ENCODE peak calls at places on chromosome 10, in four cellular contexts. U is fibroblast of lung, J is heart left ventricle, K is cardiac muscle cell. B is an unnamed sample.

GRCh38 chr10:97328646-97329453 is 5.7 kb downstream of the FRAT2 start:
- DNase-seq in K (no peak), U (no peak), J (no peak), B (no peak)

GRCh38 chr10:114030140-114030539 is 13.5 kb upstream of the ADRB1 start:
- DNase-seq in U (no peak), K (no peak), J (no peak), B (no peak)

GRCh38 chr10:92553959-92554358 is 19.9 kb downstream of the IDE start:
- DNase-seq in J (no peak), U (no peak), K (no peak), B (no peak)

GRCh38 chr10:131571845-131572244 is 260.3 kb upstream of the TCERG1L start:
- DNase-seq in U (no peak), J (no peak), K (no peak), B (no peak)

GRCh38 chr10:4267084-4267774 is 482.2 kb upstream of the KLF6 start:
- DNase-seq in K (peak), U (peak), J (no peak), B (no peak)

GRCh38 chr10:8055420-8056349 is 1.2 kb downstream of the GATA3 start:
- DNase-seq in J (no peak), U (no peak), K (no peak), B (no peak)

GRCh38 chr10:5199398-5199797 is 2.8 kb downstream of the AKR1C4 start:
- DNase-seq in K (no peak), J (no peak), U (no peak), B (no peak)

GRCh38 chr10:124565565-124566221 is 104.1 kb downstream of the LHPP start:
- DNase-seq in J (no peak), U (peak), K (peak), B (peak)

GRCh38 chr10:7085913-7086589 is 324.8 kb downstream of the SFMBT2 start:
- DNase-seq in J (no peak), U (peak), K (peak), B (no peak)

GRCh38 chr10:72086466-72087391 is 1.6 kb downstream of the SPOCK2 start:
- DNase-seq in K (no peak), J (peak), U (no peak), B (peak)

GRCh38 chr10:122461367-122461728 is at the start of gene HTRA1:
- DNase-seq in K (peak), U (peak), J (peak), B (peak)

GRCh38 chr10:123986736-123987135 is 95.1 kb upstream of the CPXM2 start:
- DNase-seq in K (no peak), U (no peak), J (no peak), B (no peak)

GRCh38 chr10:58177362-58177947 is 90.2 kb downstream of the IPMK start:
- DNase-seq in J (no peak), U (peak), K (peak), B (no peak)

GRCh38 chr10:74164641-74165529 is 13.9 kb downstream of the ADK start:
- DNase-seq in U (peak), J (no peak), K (no peak), B (no peak)

GRCh38 chr10:515674-516073 is 173.8 kb downstream of the DIP2C start:
- DNase-seq in J (no peak), K (no peak), U (no peak), B (peak)

GRCh38 chr10:15563161-15563715 is 156.5 kb downstream of the ITGA8 start:
- DNase-seq in J (no peak), U (no peak), K (no peak), B (no peak)

GRCh38 chr10:28922127-28922526 is 244.8 kb downstream of the BAMBI start:
- DNase-seq in J (no peak), K (peak), U (no peak), B (no peak)

GRCh38 chr10:17059197-17059688 is 70.4 kb downstream of the CUBN start:
- DNase-seq in J (no peak), U (peak), K (peak), B (no peak)

GRCh38 chr10:32017044-32017443 is 39.2 kb downstream of the KIF5B start:
- DNase-seq in U (no peak), K (no peak), J (no peak), B (no peak)
- TF ChIP-seq CTCF in U (no peak), K (no peak), J (no peak), B (no peak)

GRCh38 chr10:43173120-43173519 is 34.9 kb downstream of the CSGALNACT2 start:
- DNase-seq in J (no peak), K (no peak), U (no peak), B (no peak)

GRCh38 chr10:43166879-43167490 is 28.7 kb downstream of the CSGALNACT2 start:
- DNase-seq in U (no peak), J (no peak), K (no peak), B (no peak)

GRCh38 chr10:43172645-43173044 is 34.4 kb downstream of the CSGALNACT2 start:
- DNase-seq in U (no peak), K (no peak), J (no peak), B (no peak)

GRCh38 chr10:43166207-43166878 is 28.1 kb downstream of the CSGALNACT2 start:
- DNase-seq in K (no peak), J (no peak), U (no peak), B (no peak)

GRCh38 chr10:43170491-43170890 is 32.2 kb downstream of the CSGALNACT2 start:
- DNase-seq in J (no peak), U (peak), K (peak), B (no peak)
- H3K27ac ChIP-seq in J (no peak), U (no peak), K (no peak), B (no peak)

DNA sequence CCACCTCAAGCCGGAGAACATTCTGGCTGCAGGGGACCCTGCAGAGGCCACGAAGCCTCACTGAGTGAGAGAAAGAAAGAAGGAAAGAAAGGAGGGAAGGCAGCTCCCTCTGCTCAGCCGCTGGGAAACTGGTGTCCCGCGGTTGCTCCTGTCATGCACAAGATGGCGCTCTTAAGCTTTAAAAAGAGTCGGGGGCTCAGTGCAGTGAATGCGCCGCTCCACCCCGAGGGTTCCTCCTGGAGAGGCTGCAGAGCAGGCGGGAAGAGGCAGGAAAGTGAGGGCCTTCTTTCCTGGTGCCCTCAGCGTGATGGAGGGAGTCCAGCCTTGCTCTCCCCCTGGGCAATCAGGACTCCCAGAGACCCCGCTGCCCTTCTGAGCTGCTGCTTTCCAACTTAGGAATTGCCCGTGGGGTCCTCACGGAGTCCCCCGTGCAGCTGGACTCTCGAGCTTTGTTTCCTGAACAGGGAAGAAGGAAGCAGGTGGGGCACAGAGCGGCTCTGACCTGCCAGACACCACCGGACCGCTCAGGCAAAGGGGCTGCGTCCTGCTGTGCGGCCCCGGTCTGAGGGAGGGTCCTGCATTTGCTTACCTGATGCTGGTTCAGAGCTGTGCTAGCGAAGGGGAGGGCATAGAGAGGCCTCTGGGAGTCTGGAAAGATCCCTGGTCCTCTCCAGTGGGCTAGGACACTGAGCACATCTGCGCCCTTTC is 141.9 kb upstream of the MKI67 start:
- DNase-seq in K (peak), J (no peak), U (peak), B (no peak)
- TF ChIP-seq CTCF in K (peak), J (peak), U (no peak), B (no peak)

GRCh38 chr10:12444981-12445700 is 95.8 kb downstream of the CAMK1D start:
- DNase-seq in J (no peak), K (no peak), U (no peak), B (no peak)
- H3K27ac ChIP-seq in J (no peak), K (no peak), U (no peak), B (peak)

GRCh38 chr10:118544401-118544948 is 51.0 kb downstream of the PRLHR start:
- DNase-seq in J (no peak), K (no peak), U (no peak), B (no peak)
- TF ChIP-seq CTCF in J (no peak), K (no peak), U (no peak), B (no peak)

GRCh38 chr10:19964625-19965024 is 148.4 kb downstream of the PLXDC2 start:
- DNase-seq in U (no peak), K (no peak), J (no peak), B (no peak)
- H3K27ac ChIP-seq in U (no peak), K (no peak), J (no peak), B (no peak)

GRCh38 chr10:128431997-128432396 is 305.8 kb upstream of the MKI67 start:
- DNase-seq in K (no peak), J (no peak), U (no peak), B (no peak)

GRCh38 chr10:128429835-128430513 is 303.8 kb upstream of the MKI67 start:
- DNase-seq in K (no peak), J (no peak), U (no peak), B (no peak)

GRCh38 chr10:128431506-128431905 is 305.3 kb upstream of the MKI67 start:
- DNase-seq in U (no peak), K (no peak), J (no peak), B (no peak)

GRCh38 chr10:128432423-128432822 is 306.2 kb upstream of the MKI67 start:
- DNase-seq in K (no peak), U (no peak), J (no peak), B (no peak)

DNA sequence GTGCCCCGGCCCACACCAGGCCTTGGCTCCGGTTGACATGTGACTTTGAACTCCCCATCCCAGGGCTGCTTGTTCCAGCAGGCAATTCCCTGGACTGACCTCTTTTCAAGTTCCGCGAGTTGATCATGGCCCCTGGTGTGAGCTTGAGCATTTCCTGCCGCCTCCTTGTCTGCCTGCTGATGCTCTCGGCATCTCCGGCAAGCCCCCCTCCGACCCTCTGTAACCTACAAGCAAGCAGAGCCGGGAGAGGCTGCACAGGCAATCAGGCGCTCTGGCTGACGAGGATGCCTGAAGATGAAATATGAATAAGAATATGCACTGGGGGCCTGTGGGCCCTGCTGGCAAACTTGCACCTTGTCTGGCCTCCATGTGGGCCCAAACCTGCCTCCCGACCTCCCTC is 304.9 kb upstream of the MKI67 start:
- DNase-seq in K (no peak), J (no peak), U (no peak), B (no peak)
- TF ChIP-seq CTCF in K (no peak), J (no peak), U (no peak), B (no peak)